ENCODE peak calls at places on chromosome 19, in five cellular contexts. L, K, E, V and M are unnamed samples.

GRCh38 chr19:34654796-34655195 is 22.2 kb downstream of the SCGB2B2 start:
- DNase-seq in L (no peak), E (no peak), V (no peak), K (no peak), M (no peak)

GRCh38 chr19:38441660-38442348 is 8.3 kb downstream of the RYR1 start:
- DNase-seq in K (peak; percentile 71), E (peak; percentile 13), L (peak; percentile 91), V (no peak), M (no peak)

GRCh38 chr19:10070730-10071446 is 15.2 kb upstream of the SHFL start:
- DNase-seq in K (peak; percentile 39), E (no peak), L (peak; percentile 95), V (no peak), M (no peak)

GRCh38 chr19:3604987-3605343 is 1.7 kb downstream of the TBXA2R start:
- DNase-seq in K (no peak), E (no peak), L (no peak), V (no peak), M (no peak)

GRCh38 chr19:50558449-50558848 is 9.8 kb downstream of the LRRC4B start:
- DNase-seq in E (no peak), K (no peak), V (no peak), L (no peak), M (no peak)

GRCh38 chr19:45972944-45973525 is 630 bp downstream of the NOVA2 start:
- DNase-seq in K (peak; percentile 68), V (no peak), L (no peak), E (no peak), M (no peak)

GRCh38 chr19:38093587-38093986 is 130.4 kb downstream of the DPF1 start:
- DNase-seq in L (no peak), K (no peak), V (peak; percentile 90), E (no peak), M (no peak)

GRCh38 chr19:29593869-29594268 is 12.2 kb upstream of the POP4 start:
- DNase-seq in L (no peak), V (no peak), K (no peak), E (no peak), M (no peak)

GRCh38 chr19:27865927-27866777 is 1346.8 kb downstream of the UQCRFS1 start:
- DNase-seq in K (no peak), E (no peak), L (no peak), V (no peak), M (no peak)

GRCh38 chr19:46732966-46733692 is 12.7 kb upstream of the FKRP start:
- DNase-seq in V (no peak), E (no peak), K (no peak), L (no peak), M (peak; percentile 63)

GRCh38 chr19:35249848-35250711 is 1.3 kb downstream of the LSR start:
- DNase-seq in V (no peak), E (no peak), K (no peak), L (no peak), M (no peak)

GRCh38 chr19:52351512-52351911 is 15.5 kb downstream of the ZNF610 start:
- DNase-seq in V (peak; percentile 34), E (no peak), L (peak; percentile 88), K (peak; percentile 64), M (peak; percentile 6)

GRCh38 chr19:52191374-52191773 is 1.5 kb downstream of the PPP2R1A start:
- DNase-seq in E (no peak), L (no peak), K (no peak), V (no peak), M (no peak)

GRCh38 chr19:10662384-10663251 is 8.5 kb downstream of the ILF3 start:
- DNase-seq in E (peak; percentile 88), K (no peak), V (no peak), L (no peak), M (no peak)

GRCh38 chr19:51688665-51689571 is 4.2 kb upstream of the SPACA6 start:
- DNase-seq in E (peak; percentile 96), L (peak; percentile 83), K (peak; percentile 91), V (peak; percentile 90), M (peak; percentile 72)

GRCh38 chr19:45785781-45786532 is 3.7 kb upstream of the DMPK start:
- DNase-seq in E (no peak), K (no peak), L (no peak), V (no peak), M (no peak)

GRCh38 chr19:33420821-33421220 is 47.3 kb downstream of the CEBPG start:
- DNase-seq in K (no peak), E (no peak), L (no peak), V (no peak), M (no peak)

GRCh38 chr19:3114018-3114726 is 20.0 kb downstream of the GNA11 start:
- DNase-seq in L (no peak), V (no peak), E (no peak), K (no peak), M (no peak)

GRCh38 chr19:49755956-49756355 is 7.2 kb downstream of the TSKS start:
- DNase-seq in L (no peak), K (no peak), V (no peak), E (no peak), M (no peak)

GRCh38 chr19:16381756-16382401 is 57.3 kb downstream of the KLF2 start:
- DNase-seq in L (no peak), K (no peak), V (no peak), E (peak; percentile 97), M (no peak)

GRCh38 chr19:30555788-30556110 is 183.6 kb downstream of the ZNF536 start:
- DNase-seq in E (no peak), V (no peak), L (no peak), K (no peak), M (no peak)

GRCh38 chr19:3576696-3577443 is 4.1 kb downstream of the HMG20B start:
- DNase-seq in E (peak; percentile 90), L (peak; percentile 88), V (peak; percentile 78), K (peak; percentile 94), M (no peak)

GRCh38 chr19:58009301-58009665 is 6.7 kb upstream of the ZNF606 start:
- DNase-seq in V (no peak), L (no peak), E (no peak), K (no peak), M (no peak)

GRCh38 chr19:12913871-12914690 is 5.0 kb downstream of the SYCE2 start:
- DNase-seq in E (peak; percentile 69), L (no peak), K (peak; percentile 23), V (no peak), M (no peak)

GRCh38 chr19:44532819-44533218 is 3.3 kb upstream of the CEACAM20 start:
- DNase-seq in V (no peak), L (no peak), E (no peak), K (no peak), M (no peak)

GRCh38 chr19:51018745-51019543 is 565 bp downstream of the KLK10 start:
- DNase-seq in L (peak; percentile 73), V (no peak), K (no peak), E (no peak), M (peak; percentile 79)

GRCh38 chr19:15452111-15453047 is 2.6 kb upstream of the WIZ start:
- DNase-seq in V (peak; percentile 98), L (peak; percentile 99), K (peak; percentile 96), E (peak; percentile 88), M (peak; percentile 87)

GRCh38 chr19:45496349-45496953 is 396 bp downstream of the RTN2 start:
- DNase-seq in E (peak; percentile 62), V (peak; percentile 80), L (peak; percentile 86), K (peak; percentile 90), M (no peak)

GRCh38 chr19:4376245-4376990 is 23.9 kb downstream of the SH3GL1 start:
- DNase-seq in V (no peak), L (peak; percentile 57), K (no peak), E (no peak), M (peak; percentile 76)

GRCh38 chr19:56114711-56115110 is 6.4 kb downstream of the ZNF787 start:
- DNase-seq in V (no peak), L (no peak), K (no peak), E (no peak), M (no peak)
- H4K20me1 ChIP-seq in V (peaks cover 98% of the 10 kb centered on the region), L (peaks cover 44% of the 10 kb centered on the region), K (peaks cover 98% of the 10 kb centered on the region), E (no peaks in the 10 kb centered on the region), M (peaks cover 96% of the 10 kb centered on the region)

DNA sequence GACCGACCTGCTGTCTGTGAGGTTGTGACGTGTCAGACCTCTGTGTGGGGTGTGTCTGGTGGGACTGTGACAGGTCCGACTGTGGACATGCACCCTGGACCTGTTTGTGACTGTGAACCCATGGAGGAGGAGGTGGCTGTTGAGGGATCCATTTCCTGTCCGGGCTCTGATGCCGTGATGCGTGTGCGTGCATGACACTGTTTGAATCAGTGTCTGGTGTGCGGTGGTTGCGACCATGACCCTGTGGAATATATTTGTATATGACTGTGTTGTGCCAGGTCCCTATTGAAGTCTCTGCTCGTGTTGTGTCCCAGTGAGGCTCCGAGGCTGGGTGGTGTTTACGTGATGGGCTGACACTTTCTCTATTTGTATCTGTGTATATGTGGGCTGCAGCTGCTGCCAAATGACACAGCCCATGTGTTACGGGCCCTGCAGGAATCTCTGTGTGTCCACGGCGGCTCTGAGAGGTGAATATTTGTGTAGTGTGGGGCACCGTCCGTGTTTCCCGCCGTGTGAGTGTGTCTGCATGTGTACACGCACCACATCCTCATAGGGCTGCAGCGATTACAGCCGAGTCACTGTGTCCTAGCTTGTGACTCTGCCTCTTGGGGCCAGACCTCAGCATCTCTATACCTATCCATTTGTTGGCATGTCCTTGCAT is 18.3 kb downstream of the CCDC97 start:
- DNase-seq in K (no peak), E (no peak), L (no peak), V (no peak), M (no peak)
- H3F3A ChIP-seq in K (peaks cover 16% of the 10 kb centered on the region), E (peaks cover 49% of the 10 kb centered on the region), L (peaks cover 20% of the 10 kb centered on the region), V (peaks cover 74% of the 10 kb centered on the region), M (peaks cover 17% of the 10 kb centered on the region)

GRCh38 chr19:1459479-1459878 is 9.6 kb downstream of the APC2 start:
- DNase-seq in K (no peak), E (no peak), V (no peak), L (no peak), M (no peak)
- H3K27me3 ChIP-seq in K (peaks cover 72% of the 10 kb centered on the region), E (peaks cover 5% of the 10 kb centered on the region), V (no peaks in the 10 kb centered on the region), L (peaks cover 10% of the 10 kb centered on the region), M (no peaks in the 10 kb centered on the region)

GRCh38 chr19:1914826-1915341 is 9.7 kb downstream of the ADAT3 start:
- DNase-seq in V (no peak), E (no peak), K (no peak), L (no peak), M (no peak)

GRCh38 chr19:1913781-1914577 is 8.8 kb downstream of the ADAT3 start:
- DNase-seq in L (no peak), V (no peak), E (no peak), K (no peak), M (no peak)

GRCh38 chr19:1911098-1911497 is 5.9 kb downstream of the ADAT3 start:
- DNase-seq in L (no peak), K (no peak), V (no peak), E (no peak), M (no peak)

GRCh38 chr19:1911995-1912394 is 6.8 kb downstream of the ADAT3 start:
- DNase-seq in V (no peak), L (peak; percentile 41), E (no peak), K (no peak), M (no peak)

DNA sequence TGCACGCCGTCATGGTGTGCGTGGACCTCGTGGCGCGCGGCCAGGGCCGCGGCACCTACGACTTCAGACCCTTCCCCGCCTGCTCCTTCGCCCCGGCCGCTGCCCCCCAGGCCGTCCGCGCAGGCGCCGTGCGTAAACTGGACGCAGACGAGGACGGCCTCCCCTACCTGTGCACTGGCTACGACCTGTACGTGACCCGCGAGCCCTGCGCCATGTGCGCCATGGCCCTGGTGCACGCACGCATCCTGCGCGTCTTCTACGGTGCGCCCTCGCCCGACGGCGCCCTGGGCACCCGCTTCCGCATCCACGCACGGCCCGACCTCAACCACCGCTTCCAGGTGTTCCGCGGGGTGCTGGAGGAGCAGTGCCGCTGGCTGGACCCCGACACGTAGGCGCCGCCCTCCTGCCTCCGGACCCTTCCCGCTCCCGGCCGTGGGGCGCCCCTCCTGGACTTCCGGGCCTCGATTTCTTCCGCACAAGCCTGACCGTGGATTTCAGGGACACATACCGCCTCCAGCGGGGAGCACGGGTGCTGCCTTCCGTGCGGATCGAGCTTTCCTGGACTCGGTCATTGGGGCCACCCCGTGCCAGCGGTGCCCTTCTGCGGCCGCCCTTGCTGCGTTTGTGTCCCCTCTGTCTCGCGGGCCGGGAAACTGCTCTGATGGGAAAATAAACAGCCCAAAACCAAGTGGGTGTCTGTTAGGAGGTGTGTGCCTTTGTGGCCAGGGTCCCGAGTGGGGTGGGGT is 7.7 kb downstream of the ADAT3 start:
- DNase-seq in L (no peak), K (no peak), V (no peak), E (no peak), M (no peak)
- H4K20me1 ChIP-seq in L (peaks cover 4% of the 10 kb centered on the region), K (peaks cover 68% of the 10 kb centered on the region), V (peaks cover 48% of the 10 kb centered on the region), E (no peaks in the 10 kb centered on the region), M (peaks cover 36% of the 10 kb centered on the region)